ENCODE peak calls at places on chromosomes 11 and 22, in four cellular contexts. One of them, this sample, is unnamed.

GRCh38 chr22:39115976-39116621 is 19.1 kb downstream of the APOBEC3H start:
- DNase-seq in Calu3: no peak
- DNase-seq in left cardiac atrium: no peak
- DNase-seq in AG08396: no peak
- DNase-seq in this sample: no peak

GRCh38 chr11:100941033-100941432 is 188.6 kb downstream of the PGR start:
- DNase-seq in Calu3: no peak
- DNase-seq in left cardiac atrium: no peak
- DNase-seq in AG08396: no peak
- DNase-seq in this sample: no peak

GRCh38 chr11:112113539-112114457 is 27.1 kb downstream of the SDHD start:
- DNase-seq in Calu3: no peak
- DNase-seq in left cardiac atrium: no peak
- DNase-seq in AG08396: peak; percentile 53
- DNase-seq in this sample: no peak

GRCh38 chr11:19111809-19112208 is 5.2 kb upstream of the ZDHHC13 start:
- DNase-seq in Calu3: no peak
- DNase-seq in left cardiac atrium: no peak
- DNase-seq in AG08396: no peak
- DNase-seq in this sample: no peak

GRCh38 chr22:45783021-45783420 is 111.4 kb downstream of the ATXN10 start:
- DNase-seq in Calu3: no peak
- DNase-seq in left cardiac atrium: no peak
- DNase-seq in AG08396: no peak
- DNase-seq in this sample: no peak

GRCh38 chr22:29112680-29113079 is 39.8 kb downstream of the KREMEN1 start:
- DNase-seq in Calu3: no peak
- DNase-seq in left cardiac atrium: no peak
- DNase-seq in AG08396: no peak
- DNase-seq in this sample: no peak

GRCh38 chr22:36180038-36180880 is 19.7 kb upstream of the APOL3 start:
- DNase-seq in Calu3: peak; percentile 87
- DNase-seq in left cardiac atrium: peak; percentile 90
- DNase-seq in AG08396: peak; percentile 82
- DNase-seq in this sample: peak; percentile 59

GRCh38 chr22:31973739-31974138 is 29.4 kb downstream of the YWHAH start:
- DNase-seq in Calu3: peak; percentile 27
- DNase-seq in left cardiac atrium: no peak
- DNase-seq in AG08396: no peak
- DNase-seq in this sample: peak; percentile 15

GRCh38 chr22:22038178-22038880 is 55.7 kb upstream of the TOP3B start:
- DNase-seq in Calu3: no peak
- DNase-seq in left cardiac atrium: no peak
- DNase-seq in AG08396: peak; percentile 37
- DNase-seq in this sample: peak; percentile 38